ENCODE peak calls at places on chromosome 4, in five cellular contexts. G is upper lobe of right lung; V is endodermal cell; L is CD4-positive, alpha-beta memory T cell; C is ovary. Q is an unnamed sample. For H3K9me3, the result is how much of the 10 kb centered on the place peaks cover.

GRCh38 chr4:87321888-87322287 is 794 bp downstream of the HSD17B13 start:
- DNase-seq in G (no peak), V (no peak), L (no peak), C (no peak), Q (no peak)

GRCh38 chr4:21290562-21290961 is 590.3 kb downstream of the PACRGL start:
- DNase-seq in G (no peak), V (no peak), L (no peak), C (no peak), Q (no peak)

GRCh38 chr4:2186133-2186864 is 55.6 kb downstream of the HAUS3 start:
- DNase-seq in G (no peak), V (peak), L (no peak), C (no peak), Q (peak)

GRCh38 chr4:22515145-22515887 is 550 bp downstream of the ADGRA3 start:
- DNase-seq in G (peak), V (peak), L (no peak), C (peak), Q (peak)

GRCh38 chr4:108702960-108703359 is 52.6 kb downstream of the OSTC start:
- DNase-seq in G (no peak), V (no peak), L (peak), C (no peak), Q (no peak)

GRCh38 chr4:646460-646859 is 21.1 kb downstream of the PDE6B start:
- DNase-seq in G (no peak), V (no peak), L (no peak), C (no peak), Q (no peak)

GRCh38 chr4:86014599-86014998 is 345.3 kb downstream of the MAPK10 start:
- DNase-seq in G (no peak), V (peak), L (no peak), C (no peak), Q (no peak)

GRCh38 chr4:19925516-19925915 is 326.2 kb upstream of the SLIT2 start:
- DNase-seq in G (no peak), V (no peak), L (no peak), C (no peak), Q (no peak)

GRCh38 chr4:159487284-159487747 is 384.4 kb downstream of the RAPGEF2 start:
- DNase-seq in G (no peak), V (peak), L (peak), C (no peak), Q (peak)

GRCh38 chr4:78313754-78314120 is 237.8 kb upstream of the ANXA3 start:
- DNase-seq in G (no peak), V (no peak), L (no peak), C (no peak), Q (no peak)

GRCh38 chr4:25505637-25505991 is 128.6 kb downstream of the ANAPC4 start:
- DNase-seq in G (no peak), V (no peak), L (no peak), C (no peak), Q (no peak)

GRCh38 chr4:22970665-22971064 is 277.9 kb downstream of the GBA3 start:
- DNase-seq in G (no peak), V (no peak), L (no peak), C (no peak), Q (no peak)

GRCh38 chr4:125315571-125316390 is 1.0 kb downstream of the FAT4 start:
- DNase-seq in G (peak), V (peak), L (no peak), C (peak), Q (peak)

DNA sequence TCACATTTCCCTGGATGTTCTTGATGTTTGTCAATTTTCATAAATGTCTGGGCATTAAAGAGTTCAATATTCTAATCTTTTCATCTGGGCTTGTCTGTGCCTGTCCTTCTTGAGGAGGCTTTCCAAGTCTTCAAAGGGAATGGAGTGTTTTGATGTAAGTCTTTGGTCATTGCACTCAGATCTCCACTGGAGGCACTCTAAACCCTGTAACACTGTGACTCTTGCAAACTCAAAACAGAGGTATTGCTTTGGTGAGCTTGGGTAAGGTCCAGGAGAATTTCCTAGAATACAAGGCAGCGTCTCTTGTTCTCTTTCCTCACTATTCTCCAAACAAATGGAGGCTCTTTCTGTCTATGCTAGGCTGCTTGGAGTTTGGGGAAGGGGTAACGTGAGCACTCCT is 1118.1 kb upstream of the PABPC4L start:
- DNase-seq in G (no peak), V (peak), L (no peak), C (no peak), Q (no peak)
- H3K4me3 ChIP-seq in G (no peak), V (no peak), L (no peak), C (no peak), Q (no peak)

DNA sequence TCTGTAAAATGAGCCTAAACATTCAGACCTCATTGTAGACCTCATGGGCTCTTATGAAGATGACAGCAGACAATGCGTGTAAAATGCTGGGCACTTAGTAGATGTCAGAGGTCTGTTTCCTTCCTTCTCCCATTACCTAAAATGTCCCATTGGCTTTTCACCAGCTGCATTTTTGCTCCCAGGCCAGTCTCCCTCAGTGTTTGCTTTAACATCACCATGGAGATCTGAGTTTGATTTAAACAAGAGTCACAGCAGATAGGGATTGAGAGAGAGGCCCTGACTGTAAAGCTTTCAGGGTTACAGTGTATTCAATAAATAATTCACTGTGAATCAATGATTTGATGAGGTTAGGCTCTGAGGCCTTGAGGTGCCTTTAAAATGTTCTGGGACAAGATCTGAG is 24.3 kb downstream of the PSAPL1 start:
- DNase-seq in G (no peak), V (peak), L (no peak), C (no peak), Q (no peak)
- H3K9me3 ChIP-seq in G (under half), V (under half), L (under half), C (under half), Q (under half)

DNA sequence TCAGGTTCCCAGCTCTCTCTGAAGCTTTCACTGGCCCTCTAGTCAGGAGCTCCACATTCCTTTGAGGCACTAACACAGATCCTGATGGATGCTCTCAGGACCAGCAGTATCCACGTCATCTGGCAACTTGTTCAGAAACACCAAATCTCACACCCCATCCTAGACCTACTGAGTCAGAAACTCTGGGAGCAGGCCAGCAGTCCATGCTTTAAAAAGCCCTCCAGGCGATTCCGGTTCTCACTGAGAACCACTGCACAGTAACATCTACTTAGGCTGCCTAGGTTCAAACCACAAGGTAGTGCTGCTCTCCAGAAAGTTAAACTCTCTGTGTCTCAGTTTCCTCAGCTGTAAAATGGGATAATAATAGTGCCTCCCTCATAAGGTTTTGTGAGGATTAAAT is 55.3 kb downstream of the CCDC158 start:
- DNase-seq in G (no peak), V (no peak), L (no peak), C (no peak), Q (no peak)
- H3K27ac ChIP-seq in G (no peak), V (no peak), L (no peak), C (no peak), Q (no peak)

GRCh38 chr4:169066934-169067333 is 56.9 kb upstream of the CBR4 start:
- DNase-seq in G (no peak), V (no peak), L (no peak), C (no peak), Q (no peak)
- H3K4me3 ChIP-seq in G (no peak), V (no peak), L (no peak), C (no peak), Q (no peak)

GRCh38 chr4:95676190-95676589 is 127.4 kb upstream of the UNC5C start:
- DNase-seq in G (no peak), V (no peak), L (no peak), C (no peak), Q (no peak)

GRCh38 chr4:95674451-95675095 is 125.8 kb upstream of the UNC5C start:
- DNase-seq in G (no peak), V (no peak), L (no peak), C (no peak), Q (no peak)

GRCh38 chr4:95675623-95676022 is 126.8 kb upstream of the UNC5C start:
- DNase-seq in G (no peak), V (no peak), L (no peak), C (no peak), Q (no peak)

DNA sequence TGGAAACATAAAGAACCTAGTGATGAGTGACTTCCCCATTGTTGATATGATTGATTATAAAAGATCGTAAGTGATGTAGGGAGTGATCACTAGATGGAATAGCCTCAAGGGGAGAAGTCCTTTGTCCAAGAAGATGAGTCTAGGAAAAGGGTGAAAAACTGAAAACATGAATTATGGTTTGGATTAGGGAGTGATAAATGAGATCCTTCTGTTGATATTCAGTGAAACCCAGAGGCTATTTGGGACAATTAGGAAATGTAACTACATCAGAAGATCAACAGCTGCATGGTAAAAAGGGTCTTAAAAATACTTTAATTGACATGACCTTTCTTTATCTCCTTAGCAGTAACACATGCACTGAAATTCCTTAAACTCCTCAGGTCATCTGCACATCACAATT is 124.0 kb upstream of the UNC5C start:
- DNase-seq in G (no peak), V (no peak), L (no peak), C (no peak), Q (no peak)
- H3K9me3 ChIP-seq in G (under half), V (under half), L (under half), C (under half), Q (under half)

DNA sequence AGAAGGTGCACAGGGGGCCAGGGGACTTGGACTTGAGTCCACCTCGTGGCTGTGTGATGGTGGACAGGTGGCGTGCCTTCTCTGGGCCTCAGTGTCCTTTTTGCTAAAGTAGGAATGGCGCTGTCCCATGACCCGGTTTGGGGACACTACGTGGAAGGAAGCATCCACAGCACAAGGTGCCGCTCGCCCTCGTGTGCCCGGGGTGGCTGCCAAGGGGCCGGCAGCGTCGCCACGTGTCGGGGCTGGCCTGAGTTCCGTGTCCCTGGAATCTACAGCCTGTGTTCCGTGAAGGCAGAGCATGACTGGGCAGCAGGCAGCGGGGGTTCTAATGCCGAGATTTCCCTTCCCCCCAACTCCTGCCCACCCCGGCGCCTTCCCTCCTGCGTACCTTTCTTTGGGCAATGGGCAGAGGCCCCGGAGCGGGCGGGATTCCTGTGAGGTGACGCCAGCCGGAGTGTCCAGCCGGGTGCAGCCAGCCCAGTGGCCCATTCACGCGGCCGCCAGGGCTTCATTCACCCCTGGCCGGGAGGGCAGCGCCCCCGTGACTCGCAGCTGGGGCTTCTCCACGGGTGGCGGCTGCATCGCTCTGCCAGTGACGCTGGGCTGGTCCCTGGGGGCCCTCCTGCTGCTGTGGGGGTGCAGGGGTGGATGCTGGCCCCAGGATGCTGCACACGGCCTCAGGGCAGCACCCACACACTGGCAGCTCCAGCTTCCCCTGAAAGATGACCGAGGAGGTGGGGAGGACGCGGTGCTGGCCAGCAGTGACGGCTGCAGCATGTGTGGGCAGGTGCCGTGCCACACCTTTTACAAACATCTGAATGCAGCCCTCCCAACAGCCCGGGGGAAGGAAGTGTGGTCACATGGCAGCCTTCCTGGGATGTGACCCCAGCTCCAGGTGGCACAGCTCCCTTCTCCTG is 21.2 kb downstream of the DOK7 start:
- DNase-seq in G (no peak), V (no peak), L (no peak), C (no peak), Q (no peak)
- H3K27ac ChIP-seq in G (no peak), V (no peak), L (no peak), C (no peak), Q (no peak)